ENCODE peak calls at places on chromosomes 2 and 18, in seven cellular contexts. J, D, N, I, U, G and F are unnamed samples.
A peak's percentile ranks its signal among the peaks of the same experiment; 100 is the strongest.

GRCh38 chr18:73023975-73024374 is 156.2 kb upstream of the NETO1 start:
- DNase-seq in J (no peak), D (no peak), N (no peak), I (no peak), U (no peak), G (peak; percentile 10), F (no peak)

GRCh38 chr2:205800804-205801203 is 118.5 kb downstream of the NRP2 start:
- DNase-seq in J (peak; percentile 14), D (peak; percentile 38), N (peak; percentile 87), I (no peak), U (peak; percentile 99), G (peak; percentile 17), F (no peak)

GRCh38 chr2:178397002-178397605 is 53.9 kb downstream of the PRKRA start:
- DNase-seq in J (peak; percentile 47), D (no peak), N (no peak), I (no peak), U (peak; percentile 55), G (peak; percentile 24), F (no peak)

GRCh38 chr2:101830555-101830954 is 133.0 kb downstream of the MAP4K4 start:
- DNase-seq in J (no peak), D (no peak), N (no peak), I (no peak), U (peak; percentile 91), G (no peak), F (no peak)

GRCh38 chr18:45951021-45951714 is 16.0 kb downstream of the EPG5 start:
- DNase-seq in J (peak; percentile 16), D (peak; percentile 42), N (no peak), I (no peak), U (peak; percentile 90), G (no peak), F (no peak)

GRCh38 chr2:30108851-30109250 is 38.0 kb upstream of the YPEL5 start:
- DNase-seq in J (no peak), D (no peak), N (no peak), I (no peak), U (no peak), G (no peak), F (no peak)

GRCh38 chr18:58522157-58522556 is 106.7 kb downstream of the ALPK2 start:
- DNase-seq in J (peak; percentile 28), D (no peak), N (no peak), I (no peak), U (no peak), G (no peak), F (no peak)

GRCh38 chr2:105744091-105744908 is 412 bp upstream of the NCK2 start:
- DNase-seq in J (peak; percentile 36), D (peak; percentile 72), N (peak; percentile 43), I (peak; percentile 73), U (peak; percentile 28), G (peak; percentile 49), F (no peak)

DNA sequence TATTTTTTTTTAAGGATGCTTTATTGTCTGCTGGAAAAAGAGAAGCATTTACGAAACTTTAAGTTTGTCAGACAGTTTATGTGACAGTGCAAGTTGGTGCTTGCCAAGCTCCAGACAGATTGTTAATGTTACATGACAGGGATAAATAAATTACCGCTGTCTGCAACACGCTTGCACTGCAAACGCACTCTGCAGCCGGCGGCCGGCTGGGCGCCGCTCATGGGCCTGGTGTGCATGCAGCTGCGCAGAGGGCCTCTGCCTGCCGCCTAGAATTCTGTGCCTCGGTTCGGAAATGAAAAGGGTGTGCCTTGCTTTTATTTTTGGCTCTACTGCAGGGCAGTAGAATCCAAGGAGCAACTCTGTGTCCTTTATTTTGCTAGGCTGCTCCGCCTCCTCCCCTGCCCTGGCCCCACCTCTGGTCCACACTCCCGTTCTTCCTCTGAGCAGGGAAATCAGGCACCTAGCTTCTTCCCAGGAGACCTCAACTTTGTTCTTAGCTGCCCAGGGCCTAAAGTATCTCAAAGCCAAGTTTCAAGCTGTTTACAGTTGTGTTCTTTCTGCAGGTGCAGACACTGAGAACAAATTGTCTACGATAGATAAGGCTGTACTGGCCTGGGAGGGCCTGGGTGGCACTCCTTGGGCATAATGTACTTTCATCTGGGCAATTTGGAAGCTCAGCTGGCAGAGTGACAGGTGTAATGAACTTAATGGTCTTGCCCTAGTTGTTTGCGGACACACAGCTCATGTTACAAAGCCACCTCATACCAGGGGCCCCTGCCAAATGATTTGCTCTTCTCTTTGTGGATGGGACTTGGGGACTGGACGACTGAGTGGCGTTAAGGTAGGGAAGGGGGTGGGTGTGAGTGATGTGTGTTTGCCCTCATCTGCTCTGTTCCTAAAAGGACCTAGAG is 4.1 kb downstream of the LDLRAD4 start:
- DNase-seq in J (no peak), D (peak; percentile 78), N (peak; percentile 83), I (no peak), U (peak; percentile 37), G (peak; percentile 78), F (peak; percentile 66)
- TF ChIP-seq POLR2A in J (no peak), D (no peak), N (no peak), I (no peak), U (no peak), G (no peak), F (no peak)

GRCh38 chr18:63505566-63506335 is 29.0 kb downstream of the SERPINB5 start:
- DNase-seq in J (peak; percentile 15), D (no peak), N (no peak), I (no peak), U (peak; percentile 4), G (no peak), F (no peak)
- TF ChIP-seq CTCF in J (peak; percentile 47), D (no peak), N (no peak), I (no peak), U (peak; percentile 47), G (no peak), F (no peak)

DNA sequence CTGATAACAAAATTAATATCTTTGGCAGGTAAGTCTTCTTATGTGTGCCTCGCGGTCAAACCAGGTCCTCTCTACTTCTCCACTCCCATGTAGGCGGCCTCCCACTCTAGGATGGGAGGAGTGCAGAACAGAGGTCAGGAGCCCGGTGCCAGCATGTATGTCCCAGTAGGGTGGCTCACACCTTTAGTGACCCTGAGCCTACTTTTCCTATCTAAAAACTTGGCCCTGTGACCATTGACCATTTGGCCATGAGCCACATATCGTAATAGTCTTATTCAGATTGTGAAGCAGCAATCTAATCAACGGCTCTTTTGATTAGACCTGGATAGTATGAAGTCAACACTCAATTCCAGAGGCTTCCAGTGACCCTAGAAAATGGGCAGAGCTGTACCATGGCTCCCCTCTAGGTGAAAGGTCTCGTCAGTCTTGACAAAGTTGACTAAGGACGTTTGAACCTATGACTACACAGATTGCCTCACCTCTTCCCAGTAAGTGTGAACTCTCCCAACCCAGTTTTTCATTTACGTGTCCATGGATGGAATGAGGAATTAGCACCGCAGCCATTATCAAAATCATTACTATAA is 17.1 kb upstream of the FABP1 start:
- DNase-seq in J (no peak), D (no peak), N (no peak), I (no peak), U (no peak), G (no peak), F (no peak)
- TF ChIP-seq POLR2A in J (no peak), D (no peak), N (no peak), I (no peak), U (no peak), G (no peak), F (no peak)

DNA sequence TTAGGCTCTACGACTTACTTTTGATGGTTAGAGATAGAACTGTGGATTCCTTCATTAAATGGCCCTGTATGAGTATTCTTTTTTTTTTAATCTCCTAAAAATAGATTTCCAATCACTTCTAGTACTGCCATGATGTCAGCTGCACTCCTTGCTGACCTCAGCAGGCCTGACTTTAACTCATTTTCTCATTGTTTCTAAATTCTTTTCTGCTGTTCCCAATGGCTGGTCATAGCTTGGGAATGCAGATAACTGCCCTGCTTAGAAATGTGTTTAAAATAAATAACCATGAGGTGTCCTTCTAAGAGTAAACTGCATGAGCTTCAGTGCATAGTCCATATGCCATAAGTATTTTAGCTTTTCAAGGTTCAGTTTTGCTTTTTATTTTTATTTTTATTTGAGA is 15.7 kb downstream of the CCDC85A start:
- DNase-seq in J (no peak), D (no peak), N (no peak), I (no peak), U (peak; percentile 62), G (no peak), F (no peak)
- TF ChIP-seq CTCF in J (no peak), D (no peak), N (no peak), I (no peak), U (no peak), G (no peak), F (no peak)

GRCh38 chr2:157443795-157444642 is at the start of gene CYTIP:
- DNase-seq in J (no peak), D (no peak), N (no peak), I (peak; percentile 24), U (no peak), G (peak; percentile 8), F (peak; percentile 54)
- TF ChIP-seq POLR2A in J (no peak), D (no peak), N (no peak), I (no peak), U (no peak), G (no peak), F (no peak)

GRCh38 chr2:148532049-148532428 is 112.5 kb upstream of the EPC2 start:
- DNase-seq in J (no peak), D (no peak), N (no peak), I (no peak), U (no peak), G (no peak), F (no peak)

GRCh38 chr2:148531175-148532048 is 113.1 kb upstream of the EPC2 start:
- DNase-seq in J (no peak), D (no peak), N (no peak), I (no peak), U (no peak), G (no peak), F (no peak)

GRCh38 chr2:148533004-148533403 is 111.5 kb upstream of the EPC2 start:
- DNase-seq in J (no peak), D (no peak), N (no peak), I (no peak), U (no peak), G (no peak), F (peak; percentile 50)

GRCh38 chr2:148533685-148534084 is 110.9 kb upstream of the EPC2 start:
- DNase-seq in J (no peak), D (no peak), N (no peak), I (no peak), U (no peak), G (no peak), F (no peak)

DNA sequence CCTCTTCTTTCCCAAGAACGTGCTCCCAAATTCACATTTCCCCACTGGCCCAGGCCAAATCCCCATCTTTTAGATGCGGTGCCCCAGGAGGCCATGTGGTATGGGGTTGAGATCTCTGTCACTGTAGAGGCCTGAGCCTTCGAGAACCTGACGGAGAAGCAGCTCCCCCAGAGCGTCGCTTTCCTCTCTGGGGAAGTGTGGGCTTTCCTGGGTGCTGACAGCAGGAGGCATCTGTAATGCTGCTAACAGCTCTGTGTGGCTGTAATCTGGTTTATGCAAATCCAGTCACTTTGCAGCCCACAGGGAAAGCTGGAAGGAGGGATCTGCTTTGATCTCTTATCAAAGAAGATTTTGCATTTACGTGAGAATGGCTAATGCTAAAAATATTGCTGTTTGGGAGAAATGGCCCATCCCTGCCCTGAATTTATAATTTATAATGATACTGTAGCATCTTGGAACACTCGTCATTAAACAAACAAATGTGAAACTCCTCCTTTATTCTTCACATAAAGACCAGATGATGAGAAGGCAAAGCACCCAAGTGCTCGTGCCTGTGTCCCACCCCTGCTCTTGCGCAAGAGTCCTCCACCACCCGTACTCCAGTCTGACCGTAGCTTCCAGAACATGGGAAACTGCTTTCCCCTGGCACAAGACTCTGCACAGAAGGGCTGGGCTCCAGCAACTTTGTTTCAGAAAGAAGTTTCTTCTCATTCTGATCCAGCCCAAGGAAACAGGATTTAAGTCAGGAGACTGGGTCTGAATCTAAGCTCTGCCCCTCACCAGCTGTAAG is 109.9 kb upstream of the EPC2 start:
- DNase-seq in J (no peak), D (peak; percentile 34), N (no peak), I (no peak), U (no peak), G (no peak), F (peak; percentile 91)
- TF ChIP-seq CTCF in J (no peak), D (no peak), N (no peak), I (no peak), U (no peak), G (no peak), F (no peak)

GRCh38 chr2:134700730-134701129 is 18.1 kb downstream of the TMEM163 start:
- DNase-seq in J (no peak), D (no peak), N (no peak), I (no peak), U (no peak), G (no peak), F (no peak)
- TF ChIP-seq POLR2A in J (no peak), D (no peak), N (no peak), I (no peak), U (no peak), G (no peak), F (no peak)